ENCODE peak calls at places on chromosomes 2 and 18, in eight cellular contexts. L is GOT3, O is C1 segment of cervical spinal cord, R is MV-4-11, I is EH, V is uterus, P is T-helper 2 cell, U is neuronal stem cell. N is an unnamed sample.

GRCh38 chr18:76610933-76611749 is 116.1 kb upstream of the ZNF516 start:
- DNase-seq in I (peak; percentile 47), U (no peak), P (no peak), O (no peak), R (no peak), V (no peak), L (no peak), N (no peak)

GRCh38 chr2:45283764-45284620 is 274.7 kb upstream of the SIX2 start:
- DNase-seq in I (peak; percentile 85), P (no peak), L (peak; percentile 38), R (no peak), V (no peak), U (no peak), O (no peak), N (no peak)

GRCh38 chr2:114192362-114192761 is 250.1 kb upstream of the DPP10 start:
- DNase-seq in L (no peak), R (peak; percentile 19), V (no peak), I (peak; percentile 41), P (no peak), O (no peak), U (no peak), N (no peak)

GRCh38 chr2:162294949-162295348 is 23.5 kb downstream of the IFIH1 start:
- DNase-seq in I (no peak), R (peak; percentile 87), U (no peak), P (no peak), L (no peak), O (no peak), V (no peak), N (no peak)

GRCh38 chr2:174634130-174635014 is 36.8 kb upstream of the WIPF1 start:
- DNase-seq in L (no peak), I (peak; percentile 41), V (no peak), P (peak; percentile 17), R (peak; percentile 78), O (no peak), U (no peak), N (no peak)

GRCh38 chr2:143513081-143513480 is 383.9 kb downstream of the ARHGAP15 start:
- DNase-seq in U (peak; percentile 24), I (peak; percentile 72), L (no peak), O (no peak), R (no peak), V (peak; percentile 46), P (no peak), N (no peak)

GRCh38 chr18:76416935-76417334 is 78.1 kb downstream of the ZNF516 start:
- DNase-seq in L (no peak), R (no peak), O (no peak), V (peak; percentile 66), U (no peak), P (no peak), I (peak; percentile 50), N (peak; percentile 35)

GRCh38 chr2:217414429-217414828 is 554.6 kb upstream of the TNP1 start:
- DNase-seq in P (no peak), L (no peak), I (no peak), U (no peak), V (no peak), O (no peak), R (no peak), N (no peak)

GRCh38 chr2:10910625-10911024 is 1.1 kb upstream of the KCNF1 start:
- DNase-seq in I (no peak), U (no peak), L (no peak), P (no peak), R (no peak), V (no peak), O (no peak), N (no peak)

GRCh38 chr2:56288863-56289580 is 105.2 kb downstream of the CCDC85A start:
- DNase-seq in R (no peak), P (no peak), V (no peak), L (no peak), I (peak; percentile 19), O (no peak), U (no peak), N (no peak)

GRCh38 chr2:54979645-54980044 is 70.6 kb downstream of the RTN4 start:
- DNase-seq in I (peak; percentile 21), P (no peak), V (no peak), L (no peak), U (no peak), R (no peak), O (no peak), N (peak; percentile 73)

GRCh38 chr2:20596193-20596972 is 54.5 kb downstream of the HS1BP3 start:
- DNase-seq in I (no peak), O (no peak), R (no peak), U (no peak), L (no peak), P (no peak), V (no peak), N (peak; percentile 1)

GRCh38 chr2:109242654-109243331 is 113.8 kb downstream of the SH3RF3 start:
- DNase-seq in O (peak; percentile 21), V (peak; percentile 65), L (no peak), P (no peak), U (no peak), R (no peak), I (peak; percentile 94), N (no peak)

GRCh38 chr18:9688036-9688741 is 19.9 kb upstream of the RAB31 start:
- DNase-seq in V (no peak), U (no peak), L (no peak), I (no peak), P (no peak), R (peak; percentile 19), O (no peak), N (no peak)

GRCh38 chr18:34224423-34225217 is at the start of gene NOL4:
- DNase-seq in L (no peak), O (peak; percentile 33), R (no peak), I (no peak), V (no peak), U (peak; percentile 98), P (no peak), N (no peak)

GRCh38 chr2:27494284-27494943 is 586 bp downstream of the FNDC4 start:
- DNase-seq in P (no peak), O (peak; percentile 40), L (no peak), U (peak; percentile 29), V (peak; percentile 30), I (peak; percentile 66), R (no peak), N (peak; percentile 29)

GRCh38 chr18:45749918-45750689 is 26.1 kb downstream of the SLC14A1 start:
- DNase-seq in V (no peak), I (no peak), U (no peak), P (no peak), R (no peak), L (no peak), O (no peak), N (no peak)

GRCh38 chr2:216888086-216888485 is 28.2 kb upstream of the TNP1 start:
- DNase-seq in R (no peak), V (no peak), I (no peak), U (no peak), P (no peak), O (no peak), L (no peak), N (peak; percentile 79)

GRCh38 chr18:6561029-6561861 is 146.5 kb upstream of the L3MBTL4 start:
- DNase-seq in V (peak; percentile 67), P (no peak), U (no peak), O (no peak), I (peak; percentile 28), L (no peak), R (peak; percentile 94), N (peak; percentile 24)

GRCh38 chr18:48749768-48750167 is 201.0 kb downstream of the SMAD7 start:
- DNase-seq in I (peak; percentile 43), O (no peak), P (no peak), R (no peak), V (peak; percentile 83), L (no peak), U (no peak), N (peak; percentile 18)

GRCh38 chr2:147792966-147793617 is 51.7 kb upstream of the ACVR2A start:
- DNase-seq in P (no peak), R (no peak), I (peak; percentile 80), L (no peak), U (no peak), V (no peak), O (no peak), N (no peak)

GRCh38 chr2:218852911-218853667 is 6.5 kb upstream of the WNT6 start:
- DNase-seq in I (peak; percentile 64), U (peak; percentile 73), P (peak; percentile 46), V (no peak), O (no peak), L (no peak), R (peak; percentile 51), N (peak; percentile 41)

GRCh38 chr2:120233292-120233691 is 10.1 kb upstream of the TMEM185B start:
- DNase-seq in U (no peak), O (no peak), L (no peak), R (no peak), V (no peak), I (no peak), P (no peak), N (no peak)

GRCh38 chr2:101253713-101254085 is 1.0 kb downstream of the CNOT11 start:
- DNase-seq in O (no peak), U (no peak), R (no peak), V (no peak), I (peak; percentile 9), L (no peak), P (no peak), N (no peak)

GRCh38 chr2:16006537-16007166 is 66.3 kb downstream of the MYCN start:
- DNase-seq in I (no peak), O (no peak), V (no peak), R (no peak), U (no peak), L (no peak), P (no peak), N (no peak)

GRCh38 chr18:3620146-3621119 is 170.5 kb downstream of the TGIF1 start:
- DNase-seq in I (no peak), P (no peak), L (no peak), U (no peak), O (no peak), V (no peak), R (no peak), N (no peak)

GRCh38 chr2:120791243-120791960 is 55.7 kb downstream of the GLI2 start:
- DNase-seq in V (no peak), I (no peak), L (no peak), U (no peak), P (no peak), O (no peak), R (no peak), N (no peak)

GRCh38 chr18:55250729-55251128 is 291.5 kb upstream of the CCDC68 start:
- DNase-seq in R (no peak), O (no peak), P (no peak), U (no peak), I (peak; percentile 90), L (no peak), V (no peak), N (no peak)

GRCh38 chr2:226664140-226664539 is 135.5 kb downstream of the IRS1 start:
- DNase-seq in V (no peak), U (no peak), P (no peak), O (no peak), I (no peak), L (no peak), R (no peak), N (no peak)

GRCh38 chr2:71048096-71048495 is 20.4 kb upstream of the NAGK start:
- DNase-seq in L (no peak), R (no peak), V (no peak), O (no peak), U (no peak), I (no peak), P (no peak), N (no peak)

GRCh38 chr2:240141736-240142135 is 1.3 kb upstream of the OTOS start:
- DNase-seq in O (no peak), I (no peak), P (no peak), L (no peak), U (no peak), V (no peak), R (no peak), N (no peak)

GRCh38 chr2:214679736-214680135 is 129.7 kb downstream of the BARD1 start:
- DNase-seq in V (no peak), R (peak; percentile 82), O (no peak), I (no peak), L (no peak), U (no peak), P (no peak), N (no peak)

N was measured in gastrocnemius medialis.